ENCODE peak calls at places on chromosomes 4 and X, in four cellular contexts. One of them, this sample, is unnamed.

GRCh38 chrX:53452812-53453211 is 18.6 kb upstream of the HSD17B10 start:
- DNase-seq in SK-N-SH: no peak
- DNase-seq in tibial artery: no peak
- DNase-seq in foreskin fibroblast: no peak
- DNase-seq in this sample: no peak

GRCh38 chr4:153115322-153116100 is 88.7 kb upstream of the TRIM2 start:
- DNase-seq in SK-N-SH: no peak
- DNase-seq in tibial artery: no peak
- DNase-seq in foreskin fibroblast: peak; percentile 59
- DNase-seq in this sample: peak; percentile 47

GRCh38 chr4:1870328-1870577 is 940 bp upstream of the NSD2 start:
- DNase-seq in SK-N-SH: peak; percentile 86
- DNase-seq in tibial artery: peak; percentile 92
- DNase-seq in foreskin fibroblast: peak; percentile 73
- DNase-seq in this sample: no peak

GRCh38 chr4:75723117-75723801 is 1.1 kb upstream of the USO1 start:
- DNase-seq in SK-N-SH: peak; percentile 32
- DNase-seq in tibial artery: no peak
- DNase-seq in foreskin fibroblast: peak; percentile 61
- DNase-seq in this sample: no peak

GRCh38 chrX:15738686-15739016 is 581 bp downstream of the CA5B start:
- DNase-seq in SK-N-SH: no peak
- DNase-seq in tibial artery: no peak
- DNase-seq in foreskin fibroblast: no peak
- DNase-seq in this sample: no peak

GRCh38 chr4:13059015-13059414 is 425.1 kb downstream of the RAB28 start:
- DNase-seq in SK-N-SH: no peak
- DNase-seq in tibial artery: no peak
- DNase-seq in foreskin fibroblast: no peak
- DNase-seq in this sample: no peak

GRCh38 chr4:98546910-98547544 is 111.4 kb downstream of the TSPAN5 start:
- DNase-seq in SK-N-SH: no peak
- DNase-seq in tibial artery: peak; percentile 69
- DNase-seq in foreskin fibroblast: no peak
- DNase-seq in this sample: no peak

GRCh38 chrX:56228914-56229313 is 3.2 kb upstream of the KLF8 start:
- DNase-seq in SK-N-SH: no peak
- DNase-seq in tibial artery: peak; percentile 66
- DNase-seq in foreskin fibroblast: no peak
- DNase-seq in this sample: no peak

GRCh38 chr4:111406036-111406435 is 739.2 kb upstream of the FAM241A start:
- DNase-seq in SK-N-SH: no peak
- DNase-seq in tibial artery: no peak
- DNase-seq in foreskin fibroblast: no peak
- DNase-seq in this sample: peak; percentile 26

GRCh38 chrX:87663421-87663820 is 145.8 kb downstream of the KLHL4 start:
- DNase-seq in SK-N-SH: no peak
- DNase-seq in tibial artery: no peak
- DNase-seq in foreskin fibroblast: no peak
- DNase-seq in this sample: no peak

GRCh38 chrX:153435845-153436244 is 10.0 kb downstream of the TREX2 start:
- DNase-seq in SK-N-SH: no peak
- DNase-seq in tibial artery: no peak
- DNase-seq in foreskin fibroblast: no peak
- DNase-seq in this sample: no peak

GRCh38 chrX:1462596-1463251 is 10.0 kb upstream of the ASMTL start:
- DNase-seq in SK-N-SH: no peak
- DNase-seq in tibial artery: peak; percentile 39
- DNase-seq in foreskin fibroblast: peak; percentile 29
- DNase-seq in this sample: no peak

GRCh38 chr4:69095301-69095731 is 958 bp upstream of the UGT2B7 start:
- DNase-seq in SK-N-SH: no peak
- DNase-seq in tibial artery: no peak
- DNase-seq in foreskin fibroblast: no peak
- DNase-seq in this sample: peak; percentile 73

GRCh38 chrX:20029728-20030127 is 38.9 kb upstream of the BCLAF3 start:
- DNase-seq in SK-N-SH: no peak
- DNase-seq in tibial artery: no peak
- DNase-seq in foreskin fibroblast: no peak
- DNase-seq in this sample: no peak

GRCh38 chrX:101388604-101389003 is 2.2 kb upstream of the RPL36A start:
- DNase-seq in SK-N-SH: no peak
- DNase-seq in tibial artery: no peak
- DNase-seq in foreskin fibroblast: no peak
- DNase-seq in this sample: no peak

GRCh38 chrX:130100180-130100579 is 10.1 kb downstream of the ELF4 start:
- DNase-seq in SK-N-SH: no peak
- DNase-seq in tibial artery: peak; percentile 88
- DNase-seq in foreskin fibroblast: peak; percentile 58
- DNase-seq in this sample: no peak

GRCh38 chr4:94506822-94507221 is 55.1 kb downstream of the PDLIM5 start:
- DNase-seq in SK-N-SH: no peak
- DNase-seq in tibial artery: no peak
- DNase-seq in foreskin fibroblast: no peak
- DNase-seq in this sample: no peak

GRCh38 chr4:96566755-96567154 is 726.9 kb downstream of the PDHA2 start:
- DNase-seq in SK-N-SH: no peak
- DNase-seq in tibial artery: no peak
- DNase-seq in foreskin fibroblast: no peak
- DNase-seq in this sample: no peak

GRCh38 chr4:16897991-16898827 is at the start of gene LDB2:
- DNase-seq in SK-N-SH: peak; percentile 46
- DNase-seq in tibial artery: peak; percentile 80
- DNase-seq in foreskin fibroblast: peak; percentile 78
- DNase-seq in this sample: peak; percentile 50

GRCh38 chr4:187071896-187072295 is 348.2 kb upstream of the FAT1 start:
- DNase-seq in SK-N-SH: peak; percentile 28
- DNase-seq in tibial artery: no peak
- DNase-seq in foreskin fibroblast: no peak
- DNase-seq in this sample: no peak

GRCh38 chrX:135518161-135518560 is 2.3 kb upstream of the INTS6L start:
- DNase-seq in SK-N-SH: no peak
- DNase-seq in tibial artery: no peak
- DNase-seq in foreskin fibroblast: no peak
- DNase-seq in this sample: no peak

GRCh38 chrX:140524556-140524955 is 19.7 kb upstream of the SOX3 start:
- DNase-seq in SK-N-SH: no peak
- DNase-seq in tibial artery: no peak
- DNase-seq in foreskin fibroblast: no peak
- DNase-seq in this sample: no peak

GRCh38 chrX:34559325-34559724 is 97.8 kb downstream of the TMEM47 start:
- DNase-seq in SK-N-SH: no peak
- DNase-seq in tibial artery: no peak
- DNase-seq in foreskin fibroblast: no peak
- DNase-seq in this sample: no peak

GRCh38 chrX:44974462-44974861 is 101.5 kb downstream of the KDM6A start:
- DNase-seq in SK-N-SH: no peak
- DNase-seq in tibial artery: no peak
- DNase-seq in foreskin fibroblast: peak; percentile 3
- DNase-seq in this sample: peak; percentile 10

GRCh38 chrX:152399395-152399794 is 51.7 kb downstream of the GABRA3 start:
- DNase-seq in SK-N-SH: no peak
- DNase-seq in tibial artery: no peak
- DNase-seq in foreskin fibroblast: no peak
- DNase-seq in this sample: no peak

GRCh38 chr4:139743027-139743426 is 77.4 kb downstream of the MGST2 start:
- DNase-seq in SK-N-SH: no peak
- DNase-seq in tibial artery: no peak
- DNase-seq in foreskin fibroblast: no peak
- DNase-seq in this sample: no peak

GRCh38 chr4:171157462-171158082 is 655.6 kb upstream of the GALNTL6 start:
- DNase-seq in SK-N-SH: no peak
- DNase-seq in tibial artery: no peak
- DNase-seq in foreskin fibroblast: no peak
- DNase-seq in this sample: no peak

GRCh38 chr4:182354867-182355266 is 111.7 kb downstream of the TENM3 start:
- DNase-seq in SK-N-SH: no peak
- DNase-seq in tibial artery: no peak
- DNase-seq in foreskin fibroblast: no peak
- DNase-seq in this sample: no peak

GRCh38 chrX:147912093-147912801 is 528 bp downstream of the FMR1 start:
- DNase-seq in SK-N-SH: peak; percentile 44
- DNase-seq in tibial artery: peak; percentile 64
- DNase-seq in foreskin fibroblast: peak; percentile 15
- DNase-seq in this sample: no peak

GRCh38 chrX:138775501-138775900 is 64.0 kb upstream of the FGF13 start:
- DNase-seq in SK-N-SH: peak; percentile 30
- DNase-seq in tibial artery: no peak
- DNase-seq in foreskin fibroblast: no peak
- DNase-seq in this sample: no peak

GRCh38 chrX:2793752-2794151 is 35.0 kb upstream of the GYG2 start:
- DNase-seq in SK-N-SH: no peak
- DNase-seq in tibial artery: no peak
- DNase-seq in foreskin fibroblast: no peak
- DNase-seq in this sample: no peak

GRCh38 chrX:1242901-1243402 is 25.7 kb upstream of the CSF2RA start:
- DNase-seq in SK-N-SH: no peak
- DNase-seq in tibial artery: no peak
- DNase-seq in foreskin fibroblast: no peak
- DNase-seq in this sample: no peak

GRCh38 chr4:7581477-7581876 is 146.7 kb upstream of the PSAPL1 start:
- DNase-seq in SK-N-SH: no peak
- DNase-seq in tibial artery: no peak
- DNase-seq in foreskin fibroblast: no peak
- DNase-seq in this sample: no peak

GRCh38 chr4:75708218-75708691 is 16.1 kb upstream of the USO1 start:
- DNase-seq in SK-N-SH: no peak
- DNase-seq in tibial artery: no peak
- DNase-seq in foreskin fibroblast: no peak
- DNase-seq in this sample: no peak

GRCh38 chr4:58553031-58553430 is 1442.8 kb upstream of the IGFBP7 start:
- DNase-seq in SK-N-SH: no peak
- DNase-seq in tibial artery: no peak
- DNase-seq in foreskin fibroblast: no peak
- DNase-seq in this sample: no peak

GRCh38 chrX:70052895-70053615 is 3.3 kb upstream of the AWAT2 start:
- DNase-seq in SK-N-SH: no peak
- DNase-seq in tibial artery: no peak
- DNase-seq in foreskin fibroblast: no peak
- DNase-seq in this sample: no peak

DNA sequence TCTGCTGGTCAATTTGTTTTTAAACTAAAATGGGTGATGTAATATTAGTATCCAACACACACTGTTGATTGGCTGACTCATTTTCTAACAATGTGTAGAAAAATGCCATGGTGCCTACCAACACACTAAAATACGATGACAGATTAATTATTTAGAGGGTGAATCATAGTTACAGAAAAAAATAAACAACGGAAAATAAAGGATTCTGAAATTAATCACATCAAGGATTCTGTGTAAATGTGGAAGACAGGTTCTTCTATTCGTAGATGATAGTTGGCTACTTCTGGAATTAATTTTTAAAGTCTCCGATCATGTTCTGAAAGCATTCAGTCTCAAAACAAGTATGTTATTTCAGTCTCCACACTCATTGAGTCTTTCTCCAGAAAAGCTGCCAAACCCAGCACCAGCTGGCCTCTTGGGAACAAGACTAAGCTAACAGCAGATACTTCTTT is 8.2 kb upstream of the IQCM start:
- DNase-seq in SK-N-SH: no peak
- DNase-seq in tibial artery: no peak
- DNase-seq in foreskin fibroblast: peak; percentile 70
- DNase-seq in this sample: peak; percentile 77
- H3K4me3 ChIP-seq in SK-N-SH: no peak overlapping the region
- H3K4me3 ChIP-seq in tibial artery: peak overlapping the region; percentile 22
- H3K4me3 ChIP-seq in foreskin fibroblast: no peak overlapping the region
- H3K4me3 ChIP-seq in this sample: peak overlapping the region; percentile 13

DNA sequence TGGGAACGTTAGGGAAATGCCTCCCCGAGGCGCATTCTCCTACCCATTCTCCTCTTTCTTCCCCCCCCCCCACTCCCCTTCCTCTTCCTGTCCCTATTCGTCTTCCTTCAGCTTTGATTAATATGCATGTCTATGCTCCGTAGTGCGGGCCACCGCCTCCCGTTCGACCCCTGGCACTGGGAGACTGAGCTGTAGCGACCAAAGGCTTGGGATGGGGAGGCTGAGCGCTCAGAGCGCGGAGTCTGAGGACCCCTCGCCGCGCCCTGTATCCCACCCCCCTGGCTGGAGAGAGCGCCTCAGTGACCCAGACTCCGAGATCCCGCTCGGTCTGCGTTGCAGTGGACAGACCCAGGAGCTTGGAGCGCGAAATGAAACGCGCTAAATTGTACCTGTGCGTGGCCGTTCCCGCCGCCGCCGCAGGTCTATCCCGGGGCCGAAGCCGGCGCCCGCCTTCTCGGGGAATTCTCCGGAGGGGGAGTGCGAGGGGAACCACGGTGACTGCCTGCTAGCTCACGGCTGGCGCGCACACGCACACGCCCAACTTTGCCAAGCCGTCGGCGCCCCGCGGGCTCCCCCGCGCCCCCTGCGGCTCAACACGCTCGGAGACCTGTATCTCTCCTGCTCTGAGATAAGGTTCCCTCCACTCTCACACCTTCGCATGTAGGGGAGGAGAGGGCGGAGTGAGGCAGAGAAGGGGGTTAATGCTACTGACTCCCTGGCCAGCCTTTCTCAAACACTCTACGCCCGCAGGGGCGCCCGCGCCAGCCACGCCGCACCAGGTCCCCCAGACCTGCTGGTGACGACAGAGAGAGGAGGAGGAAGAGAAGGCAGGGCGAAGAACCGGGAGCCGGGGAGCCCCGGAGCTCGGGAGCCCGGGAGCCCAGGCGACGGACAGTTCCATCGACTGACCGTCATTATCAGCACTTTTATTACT is 1.5 kb upstream of the PTCHD1 start:
- DNase-seq in SK-N-SH: peak; percentile 30
- DNase-seq in tibial artery: no peak
- DNase-seq in foreskin fibroblast: no peak
- DNase-seq in this sample: no peak
- TF ChIP-seq CTCF in SK-N-SH: no peak
- TF ChIP-seq CTCF in tibial artery: no peak
- TF ChIP-seq CTCF in foreskin fibroblast: no peak
- TF ChIP-seq CTCF in this sample: peak; percentile 2

DNA sequence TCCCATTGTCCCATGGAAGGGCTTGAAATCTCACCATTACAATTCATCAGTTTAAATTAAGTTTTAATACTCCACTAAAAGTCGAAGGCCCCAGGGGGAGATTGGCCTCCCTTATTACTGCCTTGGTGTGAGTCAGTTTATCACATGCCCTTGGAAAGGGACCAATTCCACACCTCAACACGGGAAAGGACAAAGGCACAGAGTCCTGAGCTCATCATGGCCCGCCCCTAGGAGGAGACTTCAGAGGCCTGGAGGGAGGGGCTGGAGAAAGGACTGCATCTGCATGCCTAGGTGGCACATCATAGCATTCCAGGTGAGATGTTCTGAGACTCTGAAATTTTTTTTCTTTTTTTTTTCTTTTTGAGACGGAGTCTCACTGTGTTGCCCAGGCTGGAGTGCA is 2.8 kb upstream of the SEL1L3 start:
- DNase-seq in SK-N-SH: no peak
- DNase-seq in tibial artery: no peak
- DNase-seq in foreskin fibroblast: no peak
- DNase-seq in this sample: peak; percentile 32
- H3K4me3 ChIP-seq in SK-N-SH: no peak overlapping the region
- H3K4me3 ChIP-seq in tibial artery: no peak overlapping the region
- H3K4me3 ChIP-seq in foreskin fibroblast: no peak overlapping the region
- H3K4me3 ChIP-seq in this sample: no peak overlapping the region

GRCh38 chr4:25795566-25796454 is 67.0 kb downstream of the SEL1L3 start:
- DNase-seq in SK-N-SH: no peak
- DNase-seq in tibial artery: no peak
- DNase-seq in foreskin fibroblast: peak; percentile 52
- DNase-seq in this sample: peak; percentile 18
- TF ChIP-seq CTCF in SK-N-SH: no peak
- TF ChIP-seq CTCF in tibial artery: no peak
- TF ChIP-seq CTCF in foreskin fibroblast: no peak
- TF ChIP-seq CTCF in this sample: no peak

GRCh38 chr4:74159397-74159709 is 1.4 kb downstream of the MTHFD2L start:
- DNase-seq in SK-N-SH: no peak
- DNase-seq in tibial artery: no peak
- DNase-seq in foreskin fibroblast: no peak
- DNase-seq in this sample: no peak
- H3K4me3 ChIP-seq in SK-N-SH: peak overlapping the region; percentile 90
- H3K4me3 ChIP-seq in tibial artery: peak overlapping the region; percentile 66
- H3K4me3 ChIP-seq in foreskin fibroblast: peak overlapping the region; percentile 82
- H3K4me3 ChIP-seq in this sample: peak overlapping the region; percentile 81